ENCODE peak calls at places on chromosome 3, in seven cellular contexts. One of them, this sample, is unnamed.

GRCh38 chr3:116135462-116135861 is 309.8 kb downstream of the LSAMP start:
- DNase-seq in neuronal stem cell: no peak
- DNase-seq in RCC 7860: peak
- DNase-seq in colonic mucosa: peak
- DNase-seq in foreskin fibroblast: peak
- DNase-seq in skeletal muscle cell: peak
- DNase-seq in activated CD8-positive, alpha-beta memory T cell treated with anti-CD3 and anti-CD28 coated beads for 48 hours: no peak
- DNase-seq in this sample: no peak

GRCh38 chr3:190092250-190092649 is 28.4 kb downstream of the P3H2 start:
- DNase-seq in neuronal stem cell: no peak
- DNase-seq in RCC 7860: peak
- DNase-seq in colonic mucosa: no peak
- DNase-seq in foreskin fibroblast: peak
- DNase-seq in skeletal muscle cell: no peak
- DNase-seq in activated CD8-positive, alpha-beta memory T cell treated with anti-CD3 and anti-CD28 coated beads for 48 hours: no peak
- DNase-seq in this sample: no peak

GRCh38 chr3:146818866-146819265 is 213.7 kb upstream of the PLSCR5 start:
- DNase-seq in neuronal stem cell: no peak
- DNase-seq in RCC 7860: no peak
- DNase-seq in colonic mucosa: no peak
- DNase-seq in foreskin fibroblast: no peak
- DNase-seq in skeletal muscle cell: no peak
- DNase-seq in activated CD8-positive, alpha-beta memory T cell treated with anti-CD3 and anti-CD28 coated beads for 48 hours: no peak
- DNase-seq in this sample: no peak

GRCh38 chr3:191070762-191071365 is 128.2 kb upstream of the OSTN start:
- DNase-seq in neuronal stem cell: no peak
- DNase-seq in RCC 7860: peak
- DNase-seq in colonic mucosa: no peak
- DNase-seq in foreskin fibroblast: no peak
- DNase-seq in skeletal muscle cell: no peak
- DNase-seq in activated CD8-positive, alpha-beta memory T cell treated with anti-CD3 and anti-CD28 coated beads for 48 hours: no peak
- DNase-seq in this sample: no peak

GRCh38 chr3:133058243-133058642 is 20.1 kb downstream of the TMEM108 start:
- DNase-seq in neuronal stem cell: no peak
- DNase-seq in RCC 7860: no peak
- DNase-seq in colonic mucosa: no peak
- DNase-seq in foreskin fibroblast: no peak
- DNase-seq in skeletal muscle cell: no peak
- DNase-seq in activated CD8-positive, alpha-beta memory T cell treated with anti-CD3 and anti-CD28 coated beads for 48 hours: no peak
- DNase-seq in this sample: no peak

GRCh38 chr3:63960048-63960711 is 48.0 kb upstream of the SCAANT1 start:
- DNase-seq in neuronal stem cell: no peak
- DNase-seq in RCC 7860: peak
- DNase-seq in colonic mucosa: peak
- DNase-seq in foreskin fibroblast: peak
- DNase-seq in skeletal muscle cell: no peak
- DNase-seq in activated CD8-positive, alpha-beta memory T cell treated with anti-CD3 and anti-CD28 coated beads for 48 hours: no peak
- DNase-seq in this sample: no peak

GRCh38 chr3:73228425-73228824 is 167.0 kb downstream of the EBLN2 start:
- DNase-seq in neuronal stem cell: no peak
- DNase-seq in RCC 7860: no peak
- DNase-seq in colonic mucosa: no peak
- DNase-seq in foreskin fibroblast: no peak
- DNase-seq in skeletal muscle cell: no peak
- DNase-seq in activated CD8-positive, alpha-beta memory T cell treated with anti-CD3 and anti-CD28 coated beads for 48 hours: no peak
- DNase-seq in this sample: no peak

GRCh38 chr3:72597756-72598195 is 250.5 kb downstream of the SHQ1 start:
- DNase-seq in neuronal stem cell: no peak
- DNase-seq in RCC 7860: no peak
- DNase-seq in colonic mucosa: no peak
- DNase-seq in foreskin fibroblast: no peak
- DNase-seq in skeletal muscle cell: no peak
- DNase-seq in activated CD8-positive, alpha-beta memory T cell treated with anti-CD3 and anti-CD28 coated beads for 48 hours: no peak
- DNase-seq in this sample: no peak

GRCh38 chr3:72144773-72145505 is 360.0 kb upstream of the PROK2 start:
- DNase-seq in neuronal stem cell: no peak
- DNase-seq in RCC 7860: no peak
- DNase-seq in colonic mucosa: no peak
- DNase-seq in foreskin fibroblast: no peak
- DNase-seq in skeletal muscle cell: no peak
- DNase-seq in activated CD8-positive, alpha-beta memory T cell treated with anti-CD3 and anti-CD28 coated beads for 48 hours: no peak
- DNase-seq in this sample: no peak

GRCh38 chr3:99934984-99935797 is 117.5 kb downstream of the CMSS1 start:
- DNase-seq in neuronal stem cell: no peak
- DNase-seq in RCC 7860: no peak
- DNase-seq in colonic mucosa: no peak
- DNase-seq in foreskin fibroblast: no peak
- DNase-seq in skeletal muscle cell: no peak
- DNase-seq in activated CD8-positive, alpha-beta memory T cell treated with anti-CD3 and anti-CD28 coated beads for 48 hours: no peak
- DNase-seq in this sample: no peak

GRCh38 chr3:43765417-43766030 is 74.8 kb downstream of the ABHD5 start:
- DNase-seq in neuronal stem cell: no peak
- DNase-seq in RCC 7860: peak
- DNase-seq in colonic mucosa: no peak
- DNase-seq in foreskin fibroblast: peak
- DNase-seq in skeletal muscle cell: no peak
- DNase-seq in activated CD8-positive, alpha-beta memory T cell treated with anti-CD3 and anti-CD28 coated beads for 48 hours: no peak
- DNase-seq in this sample: no peak

GRCh38 chr3:192494176-192494575 is 233.2 kb downstream of the FGF12 start:
- DNase-seq in neuronal stem cell: no peak
- DNase-seq in RCC 7860: no peak
- DNase-seq in colonic mucosa: no peak
- DNase-seq in foreskin fibroblast: no peak
- DNase-seq in skeletal muscle cell: no peak
- DNase-seq in activated CD8-positive, alpha-beta memory T cell treated with anti-CD3 and anti-CD28 coated beads for 48 hours: no peak
- DNase-seq in this sample: no peak

GRCh38 chr3:141050913-141051632 is at the start of gene SPSB4:
- DNase-seq in neuronal stem cell: peak
- DNase-seq in RCC 7860: no peak
- DNase-seq in colonic mucosa: no peak
- DNase-seq in foreskin fibroblast: peak
- DNase-seq in skeletal muscle cell: peak
- DNase-seq in activated CD8-positive, alpha-beta memory T cell treated with anti-CD3 and anti-CD28 coated beads for 48 hours: no peak
- DNase-seq in this sample: peak

GRCh38 chr3:45958333-45958791 is 15.1 kb downstream of the CXCR6 start:
- DNase-seq in neuronal stem cell: no peak
- DNase-seq in RCC 7860: no peak
- DNase-seq in colonic mucosa: no peak
- DNase-seq in foreskin fibroblast: peak
- DNase-seq in skeletal muscle cell: no peak
- DNase-seq in activated CD8-positive, alpha-beta memory T cell treated with anti-CD3 and anti-CD28 coated beads for 48 hours: no peak
- DNase-seq in this sample: no peak

GRCh38 chr3:76034652-76035051 is 249.3 kb upstream of the ZNF717 start:
- DNase-seq in neuronal stem cell: no peak
- DNase-seq in RCC 7860: no peak
- DNase-seq in colonic mucosa: no peak
- DNase-seq in foreskin fibroblast: no peak
- DNase-seq in skeletal muscle cell: no peak
- DNase-seq in activated CD8-positive, alpha-beta memory T cell treated with anti-CD3 and anti-CD28 coated beads for 48 hours: no peak
- DNase-seq in this sample: no peak

GRCh38 chr3:65953301-65953812 is 85.4 kb downstream of the MAGI1 start:
- DNase-seq in neuronal stem cell: no peak
- DNase-seq in RCC 7860: no peak
- DNase-seq in colonic mucosa: peak
- DNase-seq in foreskin fibroblast: no peak
- DNase-seq in skeletal muscle cell: no peak
- DNase-seq in activated CD8-positive, alpha-beta memory T cell treated with anti-CD3 and anti-CD28 coated beads for 48 hours: no peak
- DNase-seq in this sample: peak

GRCh38 chr3:3133490-3133889 is 6.8 kb downstream of the TRNT1 start:
- DNase-seq in neuronal stem cell: no peak
- DNase-seq in RCC 7860: no peak
- DNase-seq in colonic mucosa: no peak
- DNase-seq in foreskin fibroblast: no peak
- DNase-seq in skeletal muscle cell: no peak
- DNase-seq in activated CD8-positive, alpha-beta memory T cell treated with anti-CD3 and anti-CD28 coated beads for 48 hours: no peak
- DNase-seq in this sample: no peak

This sample was measured in kidney.